ENCODE peak calls at places on chromosomes 3 and 15, in six cellular contexts. I is mesenchymal stem cell, B is IMR-90, Q is neuronal stem cell, T is mesendoderm, S is H1. E is an unnamed sample.

GRCh38 chr15:41304149-41304548 is 28.2 kb downstream of the OIP5 start:
- DNase-seq in I (no peak), B (no peak), Q (no peak), T (no peak), S (no peak), E (no peak)

GRCh38 chr3:63228677-63229076 is 49.4 kb upstream of the SYNPR start:
- DNase-seq in I (peak; percentile 17), B (peak; percentile 12), Q (peak; percentile 14), T (peak; percentile 75), S (no peak), E (peak; percentile 55)

GRCh38 chr3:193794002-193794835 is 201.2 kb downstream of the OPA1 start:
- DNase-seq in I (peak; percentile 42), B (no peak), Q (no peak), T (no peak), S (no peak), E (no peak)

GRCh38 chr3:122560680-122561079 is 3.4 kb downstream of the PARP9 start:
- DNase-seq in I (peak; percentile 71), B (peak; percentile 71), Q (no peak), T (peak; percentile 72), S (no peak), E (no peak)

GRCh38 chr3:96354106-96354505 is 460.3 kb upstream of the EPHA6 start:
- DNase-seq in I (no peak), B (no peak), Q (no peak), T (no peak), S (no peak), E (no peak)

GRCh38 chr15:74179983-74180688 is 6.6 kb downstream of the ISLR start:
- DNase-seq in I (peak; percentile 22), B (peak; percentile 37), Q (no peak), T (peak; percentile 28), S (no peak), E (no peak)

GRCh38 chr3:60073942-60074341 is 1024.1 kb upstream of the CFAP20DC start:
- DNase-seq in I (no peak), B (no peak), Q (no peak), T (peak; percentile 27), S (no peak), E (no peak)

GRCh38 chr15:87608238-87609028 is 648.1 kb downstream of the NTRK3 start:
- DNase-seq in I (no peak), B (no peak), Q (no peak), T (no peak), S (no peak), E (no peak)

GRCh38 chr3:45667569-45667967 is 21.6 kb upstream of the SACM1L start:
- DNase-seq in I (no peak), B (no peak), Q (no peak), T (no peak), S (no peak), E (no peak)

GRCh38 chr3:151926956-151927355 is 53.5 kb downstream of the SUCNR1 start:
- DNase-seq in I (peak; percentile 58), B (peak; percentile 76), Q (no peak), T (no peak), S (no peak), E (no peak)

GRCh38 chr3:151935451-151935850 is 62.0 kb downstream of the SUCNR1 start:
- DNase-seq in I (no peak), B (no peak), Q (no peak), T (no peak), S (no peak), E (no peak)

GRCh38 chr3:151933224-151933858 is 59.9 kb downstream of the SUCNR1 start:
- DNase-seq in I (no peak), B (no peak), Q (no peak), T (no peak), S (no peak), E (no peak)

GRCh38 chr3:151925876-151926275 is 52.4 kb downstream of the SUCNR1 start:
- DNase-seq in I (peak; percentile 71), B (peak; percentile 83), Q (no peak), T (no peak), S (no peak), E (no peak)

GRCh38 chr3:151931171-151931570 is 57.7 kb downstream of the SUCNR1 start:
- DNase-seq in I (no peak), B (peak; percentile 48), Q (no peak), T (no peak), S (no peak), E (no peak)
- H3K9ac ChIP-seq in I (peak overlapping the region; percentile 82), B (no peak overlapping the region), Q (no peak overlapping the region), T (no peak overlapping the region), S (no peak overlapping the region), E (no peak overlapping the region)

DNA sequence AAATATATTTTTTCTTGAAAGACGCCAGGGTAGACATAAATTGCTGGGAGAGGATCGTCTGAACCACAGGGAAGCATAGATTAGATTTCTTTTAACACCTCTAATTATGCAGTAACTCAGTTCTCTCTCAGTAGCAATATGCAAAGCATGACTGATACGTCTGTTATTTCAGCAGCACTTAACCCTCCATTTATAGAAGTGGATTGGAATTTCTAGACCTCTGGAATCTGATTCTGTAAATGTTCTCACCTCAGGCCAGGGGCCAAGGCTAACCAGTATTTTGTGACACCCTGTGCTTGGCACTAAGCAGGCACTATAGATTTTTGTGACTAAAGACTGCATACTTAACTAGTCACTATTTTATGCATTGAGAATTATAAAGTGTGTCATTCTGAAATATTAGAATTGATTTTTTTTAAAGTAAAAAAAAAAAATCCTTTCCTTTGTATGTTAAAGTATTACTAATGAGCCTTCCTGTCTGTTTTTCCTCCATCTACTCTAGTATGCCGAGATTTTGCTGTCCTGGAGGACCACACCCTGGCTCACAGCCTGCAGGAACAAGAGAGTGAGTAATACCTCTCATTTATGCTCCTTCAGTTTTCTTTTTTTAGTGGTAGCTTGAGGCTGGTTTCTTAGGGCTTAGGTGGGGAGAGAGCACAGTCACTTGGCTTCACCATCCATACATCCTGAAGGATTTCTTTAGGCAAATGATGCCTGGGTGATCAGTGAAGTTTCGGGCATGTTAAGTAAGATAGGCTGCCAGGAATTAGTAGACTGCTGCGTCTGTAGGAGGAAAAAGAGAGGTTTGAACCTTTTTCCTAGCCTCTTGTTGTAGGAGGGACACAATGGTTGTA is 26.5 kb upstream of the UTS2B start:
- DNase-seq in I (peak; percentile 75), B (peak; percentile 63), Q (no peak), T (peak; percentile 93), S (no peak), E (no peak)
- H3K4me1 ChIP-seq in I (peaks cover 1% of the 10 kb centered on the region), B (peaks cover 18% of the 10 kb centered on the region), Q (peaks cover 9% of the 10 kb centered on the region), T (peaks cover 15% of the 10 kb centered on the region), S (peaks cover 6% of the 10 kb centered on the region), E (peaks cover 15% of the 10 kb centered on the region)

GRCh38 chr3:195448205-195448875 is 5.5 kb upstream of the ACAP2 start:
- DNase-seq in I (no peak), B (no peak), Q (no peak), T (peak; percentile 32), S (no peak), E (no peak)

GRCh38 chr3:195450731-195451229 is 8.0 kb upstream of the ACAP2 start:
- DNase-seq in I (peak; percentile 94), B (peak; percentile 91), Q (no peak), T (no peak), S (peak; percentile 28), E (no peak)

GRCh38 chr3:195447205-195447604 is 4.4 kb upstream of the ACAP2 start:
- DNase-seq in I (no peak), B (no peak), Q (no peak), T (no peak), S (no peak), E (no peak)

GRCh38 chr3:195453236-195453635 is 10.4 kb upstream of the ACAP2 start:
- DNase-seq in I (no peak), B (no peak), Q (no peak), T (no peak), S (no peak), E (no peak)

DNA sequence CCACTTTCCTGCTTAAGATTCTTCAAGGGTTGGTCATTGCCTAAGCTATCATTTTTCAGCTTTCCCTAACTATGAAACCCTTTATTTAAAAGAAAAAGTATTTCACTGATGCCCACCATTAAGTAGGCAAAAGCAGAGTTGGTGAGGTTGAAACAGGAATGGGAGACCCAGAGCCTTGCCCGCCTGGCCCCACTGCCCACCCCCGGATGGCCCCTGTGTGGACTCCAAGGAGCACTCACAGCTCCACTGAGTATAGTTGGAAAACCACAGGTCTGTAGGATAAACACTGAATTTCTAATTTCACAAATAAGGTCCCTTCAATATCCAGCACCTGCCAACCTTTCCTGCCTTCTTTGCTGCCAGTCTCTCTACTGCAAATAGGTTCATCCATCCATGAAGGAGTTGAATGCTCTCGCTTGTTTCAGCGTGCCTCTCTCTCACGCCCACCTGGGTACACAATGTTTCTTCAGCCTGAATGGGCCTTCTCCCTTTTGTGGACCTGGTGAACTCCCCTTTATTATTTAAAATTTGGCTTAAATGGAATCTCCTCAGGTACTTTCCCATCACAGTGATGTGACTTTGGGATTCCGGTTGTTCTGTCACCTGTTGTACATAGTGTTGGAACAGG is 8.7 kb upstream of the ACAP2 start:
- DNase-seq in I (no peak), B (no peak), Q (peak; percentile 14), T (no peak), S (no peak), E (no peak)
- H2BK15ac ChIP-seq in I (no peak overlapping the region), B (peak overlapping the region; percentile 62), Q (no peak overlapping the region), T (no peak overlapping the region), S (no peak overlapping the region), E (no peak overlapping the region)

DNA sequence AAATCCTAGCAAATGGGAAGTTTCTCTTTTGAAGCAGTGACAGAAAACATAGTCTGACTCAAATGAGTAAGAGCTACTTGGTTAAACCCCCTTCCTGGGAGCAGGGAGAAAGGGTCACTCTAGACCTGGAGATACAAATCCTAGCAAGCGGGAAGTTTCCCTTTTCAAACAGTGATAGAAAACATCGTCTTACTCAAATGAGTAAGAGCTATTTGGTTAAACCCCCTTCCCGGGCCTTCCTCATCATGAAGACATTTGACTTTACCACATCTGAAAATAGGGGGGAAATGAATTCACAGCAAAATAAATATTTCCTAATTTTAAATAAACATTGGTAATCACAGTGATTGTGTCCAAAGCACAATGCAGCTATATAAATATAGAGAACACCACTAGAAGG is 79.2 kb downstream of the FOXB1 start:
- DNase-seq in I (no peak), B (peak; percentile 1), Q (no peak), T (no peak), S (no peak), E (no peak)
- H3K9ac ChIP-seq in I (no peak overlapping the region), B (no peak overlapping the region), Q (no peak overlapping the region), T (no peak overlapping the region), S (no peak overlapping the region), E (no peak overlapping the region)

GRCh38 chr3:188938999-188939398 is 232.8 kb upstream of the TPRG1 start:
- DNase-seq in I (no peak), B (no peak), Q (no peak), T (no peak), S (no peak), E (no peak)
- H3K4me1 ChIP-seq in I (no peaks in the 10 kb centered on the region), B (peaks cover 2% of the 10 kb centered on the region), Q (peaks cover 4% of the 10 kb centered on the region), T (peaks cover 2% of the 10 kb centered on the region), S (peaks cover 4% of the 10 kb centered on the region), E (no peaks in the 10 kb centered on the region)